ENCODE peak calls at places on chromosomes 12 and 14, in ten cellular contexts. S is PC-3, F is IMR-90, N is GM23248, U is GM23338, L is H9, J is neural progenitor cell, P is hepatocyte, K is HCT116, G is mesenchymal stem cell. T is an unnamed sample.

GRCh38 chr14:51880810-51881580 is 20.6 kb downstream of the GNG2 start:
- DNase-seq in S (no peak), F (no peak), N (peak), U (no peak), L (no peak), J (no peak), P (no peak), K (no peak), G (peak), T (no peak)

GRCh38 chr12:89954259-89954658 is 245.6 kb upstream of the ATP2B1 start:
- DNase-seq in S (no peak), F (no peak), N (no peak), U (no peak), L (no peak), J (no peak), P (no peak), K (no peak), G (no peak), T (no peak)

GRCh38 chr12:780750-781379 is 28.5 kb downstream of the WNK1 start:
- DNase-seq in S (no peak), F (no peak), N (peak), U (no peak), L (no peak), J (no peak), P (no peak), K (no peak), G (no peak), T (no peak)

GRCh38 chr14:102523200-102524025 is 13.8 kb upstream of the ANKRD9 start:
- DNase-seq in S (no peak), F (no peak), N (no peak), U (peak), L (no peak), J (no peak), P (peak), K (no peak), G (no peak), T (no peak)

GRCh38 chr14:99899578-99900178 is 106.5 kb downstream of the EML1 start:
- DNase-seq in S (peak), F (peak), N (peak), U (peak), L (no peak), J (no peak), P (peak), K (peak), G (peak), T (peak)

GRCh38 chr14:102544745-102545460 is 35.3 kb upstream of the ANKRD9 start:
- DNase-seq in S (no peak), F (no peak), N (peak), U (peak), L (no peak), J (peak), P (peak), K (no peak), G (no peak), T (no peak)

GRCh38 chr12:11500222-11500860 is 105.0 kb upstream of the PRB2 start:
- DNase-seq in S (peak), F (peak), N (peak), U (peak), L (peak), J (peak), P (peak), K (no peak), G (peak), T (peak)

GRCh38 chr12:130428116-130428515 is 90.4 kb downstream of the PIWIL1 start:
- DNase-seq in S (no peak), F (no peak), N (no peak), U (no peak), L (peak), J (peak), P (no peak), K (no peak), G (no peak), T (no peak)

GRCh38 chr12:111322336-111323250 is 46.3 kb downstream of the PHETA1 start:
- DNase-seq in S (no peak), F (no peak), N (peak), U (no peak), L (no peak), J (no peak), P (no peak), K (no peak), G (no peak), T (no peak)

GRCh38 chr14:64812412-64812811 is 67.3 kb downstream of the SPTB start:
- DNase-seq in S (no peak), F (no peak), N (no peak), U (peak), L (peak), J (peak), P (peak), K (peak), G (no peak), T (no peak)

GRCh38 chr12:79690606-79691298 is at the start of gene PAWR:
- DNase-seq in S (peak), F (peak), N (peak), U (peak), L (peak), J (peak), P (peak), K (peak), G (peak), T (peak)
- H2AFZ ChIP-seq in S (peak), F (peak), N (peak), U (no peak), L (no peak), J (peak), P (peak), K (peak), G (peak), T (peak)

GRCh38 chr14:97575677-97576076 is 778.5 kb downstream of the VRK1 start:
- DNase-seq in S (no peak), F (no peak), N (no peak), U (no peak), L (no peak), J (no peak), P (no peak), K (no peak), G (no peak), T (no peak)
- H2AFZ ChIP-seq in S (no peak), F (no peak), N (no peak), U (no peak), L (no peak), J (no peak), P (no peak), K (no peak), G (no peak), T (no peak)

GRCh38 chr12:4168041-4168440 is 105.5 kb upstream of the CCND2 start:
- DNase-seq in S (no peak), F (no peak), N (no peak), U (peak), L (no peak), J (peak), P (no peak), K (no peak), G (no peak), T (no peak)
- H2AFZ ChIP-seq in S (no peak), F (no peak), N (no peak), U (peak), L (no peak), J (no peak), P (no peak), K (no peak), G (no peak), T (no peak)

DNA sequence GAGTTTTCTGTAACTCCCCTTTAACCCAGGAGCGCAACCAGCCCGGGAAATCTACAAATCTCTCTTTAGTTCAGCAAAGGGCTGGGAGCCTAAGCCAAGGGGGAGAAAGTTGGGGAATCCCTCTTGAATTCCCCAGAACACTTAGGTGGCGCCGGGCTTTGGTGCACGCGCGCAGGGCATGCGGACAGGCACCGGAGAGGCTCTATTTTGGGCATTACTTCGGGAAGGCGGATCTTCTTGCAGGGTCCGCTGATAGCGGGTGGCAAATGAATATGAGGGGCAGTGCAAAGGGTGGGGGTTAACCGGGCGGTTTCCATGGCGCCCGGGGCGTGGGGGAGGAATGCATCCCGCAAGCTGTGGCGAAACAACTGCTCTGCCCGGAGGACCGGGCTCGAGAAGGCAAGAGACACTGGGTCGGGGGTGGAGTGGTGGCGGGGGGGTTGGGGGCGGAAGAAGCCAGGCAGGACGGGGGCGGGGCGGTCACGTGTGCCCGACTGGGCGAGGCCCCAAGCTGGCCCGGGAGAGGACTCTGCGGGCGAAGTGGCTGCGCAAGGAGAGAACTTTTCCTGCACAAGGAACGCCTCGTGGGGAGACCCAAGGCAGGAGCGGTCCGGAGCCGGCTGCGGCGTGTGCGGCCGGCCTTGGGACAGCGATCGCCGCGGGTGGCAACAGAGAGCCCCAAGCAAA is at the start of gene FLVCR2:
- DNase-seq in S (peak), F (peak), N (peak), U (peak), L (peak), J (peak), P (peak), K (no peak), G (peak), T (peak)
- H2AFZ ChIP-seq in S (peak), F (peak), N (peak), U (peak), L (peak), J (peak), P (peak), K (peak), G (peak), T (peak)

GRCh38 chr12:46244997-46245396 is 23.8 kb downstream of the SLC38A1 start:
- DNase-seq in S (no peak), F (no peak), N (no peak), U (no peak), L (no peak), J (no peak), P (no peak), K (no peak), G (no peak), T (no peak)

GRCh38 chr12:46244273-46244672 is 24.6 kb downstream of the SLC38A1 start:
- DNase-seq in S (no peak), F (no peak), N (no peak), U (no peak), L (no peak), J (no peak), P (no peak), K (no peak), G (no peak), T (no peak)

GRCh38 chr12:46246021-46246700 is 22.7 kb downstream of the SLC38A1 start:
- DNase-seq in S (no peak), F (no peak), N (no peak), U (no peak), L (no peak), J (no peak), P (no peak), K (no peak), G (no peak), T (peak)

GRCh38 chr12:46240436-46240835 is 28.4 kb downstream of the SLC38A1 start:
- DNase-seq in S (no peak), F (no peak), N (no peak), U (no peak), L (no peak), J (no peak), P (no peak), K (no peak), G (no peak), T (no peak)

GRCh38 chr12:46242569-46242968 is 26.3 kb downstream of the SLC38A1 start:
- DNase-seq in S (no peak), F (no peak), N (no peak), U (no peak), L (no peak), J (no peak), P (no peak), K (no peak), G (no peak), T (no peak)
- H2AFZ ChIP-seq in S (no peak), F (no peak), N (no peak), U (no peak), L (no peak), J (no peak), P (no peak), K (no peak), G (no peak), T (no peak)

GRCh38 chr12:63066782-63067181 is 84.2 kb downstream of the AVPR1A start:
- DNase-seq in S (peak), F (no peak), N (no peak), U (peak), L (peak), J (peak), P (no peak), K (no peak), G (no peak), T (no peak)

GRCh38 chr12:63070709-63071108 is 80.3 kb downstream of the AVPR1A start:
- DNase-seq in S (no peak), F (no peak), N (peak), U (no peak), L (no peak), J (no peak), P (no peak), K (no peak), G (no peak), T (no peak)

GRCh38 chr12:63066136-63066535 is 84.9 kb downstream of the AVPR1A start:
- DNase-seq in S (no peak), F (no peak), N (no peak), U (no peak), L (no peak), J (no peak), P (no peak), K (no peak), G (no peak), T (no peak)

GRCh38 chr12:63068857-63069442 is 82.1 kb downstream of the AVPR1A start:
- DNase-seq in S (peak), F (peak), N (peak), U (peak), L (no peak), J (peak), P (peak), K (peak), G (peak), T (peak)

DNA sequence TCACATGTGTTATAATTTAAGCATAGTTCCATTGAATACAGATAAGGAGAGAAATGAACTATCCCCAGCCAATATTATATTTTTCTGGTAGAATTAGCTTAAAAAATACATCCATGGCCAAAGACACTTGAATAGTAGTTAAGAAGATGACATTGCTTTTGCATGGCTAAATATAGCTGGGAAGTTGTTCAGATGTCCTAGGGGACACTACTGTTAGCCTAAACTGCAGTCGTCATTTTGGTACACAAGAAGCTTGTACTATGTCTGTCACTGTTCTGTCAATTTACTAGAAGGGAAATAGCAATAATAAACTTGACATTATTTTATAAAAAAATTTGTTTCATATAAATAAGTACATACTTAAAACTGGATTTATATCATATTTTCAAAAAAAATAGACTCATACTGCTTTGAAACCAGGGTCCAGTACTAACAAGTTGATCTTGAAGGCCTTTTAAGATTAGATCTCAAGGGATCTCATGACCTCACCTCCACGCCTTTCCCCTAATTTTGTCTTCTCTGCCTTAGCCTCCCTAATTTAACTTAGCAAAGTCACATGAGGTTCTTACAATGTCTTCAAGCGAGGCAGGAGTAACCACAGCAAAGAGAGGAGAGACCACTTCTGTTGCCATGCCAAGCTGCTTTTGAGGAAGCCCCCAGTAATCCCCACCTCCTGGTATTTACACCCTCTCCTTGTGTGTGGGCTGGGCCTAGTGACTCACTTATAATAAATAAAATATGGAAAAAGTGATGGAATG is 81.0 kb downstream of the AVPR1A start:
- DNase-seq in S (no peak), F (no peak), N (no peak), U (no peak), L (no peak), J (no peak), P (no peak), K (no peak), G (no peak), T (no peak)
- H2AFZ ChIP-seq in S (no peak), F (no peak), N (no peak), U (no peak), L (no peak), J (no peak), P (no peak), K (no peak), G (no peak), T (no peak)

DNA sequence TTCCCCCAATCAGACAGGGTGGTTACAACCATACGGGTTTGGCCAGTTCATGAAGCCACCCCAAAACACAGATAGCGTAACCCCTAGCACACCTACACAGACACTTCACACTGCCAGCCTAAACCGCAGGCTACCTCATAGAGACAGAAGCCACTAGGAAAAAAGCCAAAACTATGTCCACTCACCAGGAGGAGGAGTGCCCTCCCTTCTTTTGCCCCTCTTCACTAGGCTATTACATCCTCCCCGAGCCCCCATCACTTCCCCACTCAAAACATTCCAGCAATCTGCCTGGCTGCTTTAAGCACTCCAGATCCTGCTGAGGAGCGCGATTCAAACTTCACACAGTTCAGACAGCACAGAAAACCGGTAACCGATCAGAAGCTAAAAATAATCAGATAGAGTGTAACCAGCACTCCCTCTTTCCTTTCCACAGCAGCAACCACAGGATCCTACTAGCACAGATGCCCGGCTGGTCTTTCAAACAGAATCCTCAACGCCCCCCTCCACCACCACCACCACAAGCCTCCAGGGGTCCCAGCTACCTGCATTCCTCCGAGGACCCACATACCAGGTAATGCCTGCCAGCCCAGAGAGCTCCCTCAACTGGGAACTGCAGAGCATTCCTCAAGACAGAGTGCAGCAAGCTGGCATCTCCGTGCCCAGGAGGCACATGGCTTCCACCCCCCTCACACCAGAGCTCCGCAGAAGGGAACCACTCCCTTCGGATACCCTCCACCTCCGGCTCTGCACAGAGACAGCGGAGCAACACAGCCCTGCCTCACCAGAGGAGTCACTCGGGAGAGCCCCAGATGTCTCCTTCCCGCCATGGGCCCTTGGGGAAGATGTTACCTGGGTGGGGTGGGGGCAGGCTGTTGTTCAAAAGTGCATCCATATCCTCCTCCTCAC is 1.5 kb downstream of the CHD4 start:
- DNase-seq in S (peak), F (peak), N (peak), U (peak), L (peak), J (peak), P (no peak), K (no peak), G (peak), T (peak)
- H2AFZ ChIP-seq in S (no peak), F (peak), N (no peak), U (no peak), L (no peak), J (no peak), P (no peak), K (no peak), G (peak), T (peak)

T was measured in endothelial cell of umbilical vein.